ENCODE peak calls at places on chromosomes 13 and 19, in four cellular contexts. One of them, this sample, is unnamed.

GRCh38 chr19:17721821-17722220 is 2.5 kb downstream of the MAP1S start:
- DNase-seq in colonic mucosa: no peak
- DNase-seq in adrenal gland: peak
- DNase-seq in esophagus squamous epithelium: no peak
- DNase-seq in this sample: no peak

GRCh38 chr19:2336528-2337328 is 8.2 kb downstream of the SPPL2B start:
- DNase-seq in colonic mucosa: no peak
- DNase-seq in adrenal gland: no peak
- DNase-seq in esophagus squamous epithelium: no peak
- DNase-seq in this sample: no peak

GRCh38 chr19:13004273-13004672 is 9.0 kb downstream of the NFIX start:
- DNase-seq in colonic mucosa: peak
- DNase-seq in adrenal gland: no peak
- DNase-seq in esophagus squamous epithelium: no peak
- DNase-seq in this sample: no peak

GRCh38 chr13:48567521-48568331 is 34.8 kb upstream of the RCBTB2 start:
- DNase-seq in colonic mucosa: no peak
- DNase-seq in adrenal gland: peak
- DNase-seq in esophagus squamous epithelium: no peak
- DNase-seq in this sample: peak

GRCh38 chr13:91220872-91221271 is 126.6 kb upstream of the MIR17HG start:
- DNase-seq in colonic mucosa: no peak
- DNase-seq in adrenal gland: no peak
- DNase-seq in esophagus squamous epithelium: no peak
- DNase-seq in this sample: no peak

GRCh38 chr13:29522044-29522685 is 73.3 kb downstream of the SLC7A1 start:
- DNase-seq in colonic mucosa: no peak
- DNase-seq in adrenal gland: no peak
- DNase-seq in esophagus squamous epithelium: no peak
- DNase-seq in this sample: no peak

GRCh38 chr13:32902898-32903297 is 113.3 kb upstream of the KL start:
- DNase-seq in colonic mucosa: peak
- DNase-seq in adrenal gland: peak
- DNase-seq in esophagus squamous epithelium: no peak
- DNase-seq in this sample: no peak

GRCh38 chr19:4568884-4569283 is 9.4 kb upstream of the SEMA6B start:
- DNase-seq in colonic mucosa: no peak
- DNase-seq in adrenal gland: no peak
- DNase-seq in esophagus squamous epithelium: no peak
- DNase-seq in this sample: no peak

GRCh38 chr19:48813123-48813911 is 2.5 kb upstream of the BCAT2 start:
- DNase-seq in colonic mucosa: no peak
- DNase-seq in adrenal gland: no peak
- DNase-seq in esophagus squamous epithelium: no peak
- DNase-seq in this sample: no peak

GRCh38 chr13:110538632-110539031 is 22.9 kb downstream of the RAB20 start:
- DNase-seq in colonic mucosa: no peak
- DNase-seq in adrenal gland: no peak
- DNase-seq in esophagus squamous epithelium: no peak
- DNase-seq in this sample: no peak

GRCh38 chr13:100361504-100361903 is 227.1 kb downstream of the GGACT start:
- DNase-seq in colonic mucosa: no peak
- DNase-seq in adrenal gland: no peak
- DNase-seq in esophagus squamous epithelium: no peak
- DNase-seq in this sample: no peak

DNA sequence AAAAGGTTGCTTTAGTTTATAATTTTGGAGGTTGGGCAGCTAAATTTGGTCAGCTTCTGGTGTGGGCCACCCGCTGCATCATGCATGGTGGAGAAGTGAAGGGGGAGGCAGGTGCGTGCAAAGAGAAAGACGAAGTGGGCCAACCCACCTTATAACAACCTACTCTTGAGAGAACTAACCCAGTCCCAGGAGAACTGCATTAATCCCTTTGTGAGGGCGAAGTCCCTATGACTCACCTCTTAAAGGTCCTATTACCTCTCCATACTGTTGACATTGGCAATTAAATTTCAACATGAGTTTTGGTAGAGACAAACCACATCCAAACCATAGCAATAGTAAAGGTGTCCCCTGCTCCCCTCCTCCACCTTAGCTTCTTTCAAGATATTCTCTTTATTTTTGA is 7.7 kb upstream of the FGF9 start:
- DNase-seq in colonic mucosa: peak
- DNase-seq in adrenal gland: no peak
- DNase-seq in esophagus squamous epithelium: no peak
- DNase-seq in this sample: no peak
- H3K4me3 ChIP-seq in colonic mucosa: no peak
- H3K4me3 ChIP-seq in adrenal gland: no peak
- H3K4me3 ChIP-seq in esophagus squamous epithelium: no peak
- H3K4me3 ChIP-seq in this sample: no peak

DNA sequence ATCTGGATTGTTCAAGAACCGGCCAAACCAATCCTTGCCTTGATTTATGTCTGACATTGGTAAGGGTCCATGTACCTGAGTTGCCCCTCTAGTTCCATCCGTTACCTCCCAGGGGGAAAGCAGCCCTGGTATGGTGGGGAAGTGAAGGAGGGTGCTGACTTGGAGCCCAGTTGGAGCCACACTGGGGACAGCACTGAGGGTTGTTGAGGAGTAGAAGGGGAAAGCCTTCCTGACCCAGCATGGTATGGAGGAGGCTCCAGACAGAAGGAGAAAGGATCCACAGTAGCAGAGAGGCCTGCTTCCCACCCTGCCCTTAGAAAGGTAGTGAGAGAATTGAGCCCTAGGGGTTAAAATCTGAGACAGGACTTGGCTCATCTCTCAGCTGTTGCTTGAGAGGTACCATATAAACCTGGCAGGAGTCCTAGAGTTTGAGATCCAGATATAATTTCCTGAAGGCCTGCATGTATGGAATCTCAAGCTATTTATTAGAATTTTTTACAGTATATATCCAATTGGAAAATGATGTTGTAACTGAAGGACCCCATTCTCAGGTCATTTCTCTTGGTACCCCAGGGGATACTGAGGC is 16.7 kb upstream of the FCGBP start:
- DNase-seq in colonic mucosa: no peak
- DNase-seq in adrenal gland: no peak
- DNase-seq in esophagus squamous epithelium: no peak
- DNase-seq in this sample: no peak
- H3K27ac ChIP-seq in colonic mucosa: no peak
- H3K27ac ChIP-seq in adrenal gland: no peak
- H3K27ac ChIP-seq in esophagus squamous epithelium: no peak
- H3K27ac ChIP-seq in this sample: no peak

GRCh38 chr13:30906411-30906990 is 430 bp downstream of the MEDAG start:
- DNase-seq in colonic mucosa: no peak
- DNase-seq in adrenal gland: no peak
- DNase-seq in esophagus squamous epithelium: no peak
- DNase-seq in this sample: no peak
- H3K4me3 ChIP-seq in colonic mucosa: peak
- H3K4me3 ChIP-seq in adrenal gland: no peak
- H3K4me3 ChIP-seq in esophagus squamous epithelium: peak
- H3K4me3 ChIP-seq in this sample: peak

GRCh38 chr13:75705908-75706307 is 69.8 kb downstream of the LMO7 start:
- DNase-seq in colonic mucosa: no peak
- DNase-seq in adrenal gland: no peak
- DNase-seq in esophagus squamous epithelium: no peak
- DNase-seq in this sample: no peak
- H3K27ac ChIP-seq in colonic mucosa: no peak
- H3K27ac ChIP-seq in adrenal gland: no peak
- H3K27ac ChIP-seq in esophagus squamous epithelium: peak
- H3K27ac ChIP-seq in this sample: no peak

GRCh38 chr19:11191934-11192333 is 5.4 kb downstream of the KANK2 start:
- DNase-seq in colonic mucosa: no peak
- DNase-seq in adrenal gland: no peak
- DNase-seq in esophagus squamous epithelium: no peak
- DNase-seq in this sample: no peak
- H3K4me3 ChIP-seq in colonic mucosa: no peak
- H3K4me3 ChIP-seq in adrenal gland: no peak
- H3K4me3 ChIP-seq in esophagus squamous epithelium: no peak
- H3K4me3 ChIP-seq in this sample: no peak

This sample was measured in prostate gland.